ENCODE peak calls at places on chromosomes 4 and X, in nine cellular contexts. X is DND-41; V is fibroblast of pulmonary artery; G is AG04450; C is CD4-positive, alpha-beta T cell; S is MM.1S; P is astrocyte; B is psoas muscle; R is endothelial cell. F is an unnamed sample.

GRCh38 chrX:43958529-43958928 is 14.7 kb downstream of the NDP start:
- DNase-seq in V (peak), C (no peak), B (no peak), R (peak), P (peak), G (peak), X (peak), S (peak), F (peak)

GRCh38 chr4:66357316-66357715 is 687.0 kb upstream of the EPHA5 start:
- DNase-seq in V (peak), C (no peak), X (no peak), P (peak), R (no peak), B (no peak), S (no peak), G (no peak), F (no peak)

GRCh38 chr4:6493668-6494304 is 21.4 kb upstream of the PPP2R2C start:
- DNase-seq in B (no peak), S (no peak), R (no peak), X (no peak), P (peak), C (no peak), G (no peak), V (peak), F (no peak)

GRCh38 chrX:112211459-112211858 is 128.9 kb upstream of the TRPC5 start:
- DNase-seq in B (no peak), R (no peak), V (no peak), C (no peak), G (no peak), X (no peak), S (no peak), P (peak), F (no peak)

GRCh38 chr4:107366900-107367299 is 330.8 kb upstream of the DKK2 start:
- DNase-seq in V (no peak), B (no peak), S (no peak), G (no peak), P (no peak), R (no peak), X (no peak), C (no peak), F (no peak)

GRCh38 chr4:166318810-166319525 is 445.9 kb downstream of the TLL1 start:
- DNase-seq in R (no peak), X (no peak), V (peak), G (no peak), S (no peak), P (peak), B (no peak), C (no peak), F (no peak)

GRCh38 chrX:115449742-115450141 is 111.2 kb upstream of the PLS3 start:
- DNase-seq in X (no peak), V (peak), G (no peak), R (no peak), S (no peak), P (peak), B (peak), C (no peak), F (no peak)

GRCh38 chr4:82885410-82885809 is 5.5 kb downstream of the SEC31A start:
- DNase-seq in X (no peak), C (no peak), B (no peak), G (no peak), P (no peak), R (no peak), S (no peak), V (no peak), F (no peak)

GRCh38 chrX:24996096-24996709 is 19.6 kb downstream of the ARX start:
- DNase-seq in B (no peak), V (no peak), S (no peak), X (no peak), C (no peak), R (no peak), P (no peak), G (no peak), F (no peak)

GRCh38 chr4:160825644-160826338 is 1338.0 kb downstream of the FSTL5 start:
- DNase-seq in B (no peak), R (no peak), V (no peak), S (no peak), G (no peak), X (no peak), C (no peak), P (no peak), F (no peak)

GRCh38 chrX:153460826-153461225 is 9.6 kb downstream of the HAUS7 start:
- DNase-seq in X (peak), C (peak), P (no peak), B (peak), G (no peak), R (peak), V (peak), S (peak), F (peak)

GRCh38 chr4:52870225-52870624 is 8.1 kb downstream of the RASL11B start:
- DNase-seq in B (no peak), R (no peak), V (no peak), P (no peak), X (no peak), C (no peak), S (no peak), G (no peak), F (no peak)

GRCh38 chrX:110322603-110323002 is 4.7 kb upstream of the AMMECR1 start:
- DNase-seq in V (no peak), R (no peak), G (no peak), C (no peak), B (no peak), S (no peak), X (no peak), P (no peak), F (no peak)

GRCh38 chr4:187157380-187157958 is 433.8 kb upstream of the FAT1 start:
- DNase-seq in C (no peak), G (no peak), R (no peak), V (no peak), S (no peak), B (no peak), X (no peak), P (no peak), F (no peak)

GRCh38 chr4:80201326-80202151 is 4.2 kb downstream of the PRDM8 start:
- DNase-seq in P (peak), G (no peak), R (no peak), V (peak), C (peak), S (no peak), B (no peak), X (no peak), F (no peak)

GRCh38 chrX:18898517-18898916 is 85.4 kb downstream of the PHKA2 start:
- DNase-seq in S (no peak), G (no peak), V (no peak), X (no peak), R (no peak), B (no peak), C (no peak), P (no peak), F (no peak)

GRCh38 chrX:40201486-40201885 is 103.7 kb upstream of the BCOR start:
- DNase-seq in P (no peak), C (no peak), V (no peak), B (no peak), G (no peak), X (no peak), R (no peak), S (peak), F (peak)

GRCh38 chr4:70746179-70746839 is 24.5 kb downstream of the RUFY3 start:
- DNase-seq in X (no peak), B (no peak), R (no peak), V (peak), S (no peak), C (no peak), P (peak), G (no peak), F (no peak)

GRCh38 chr4:100146756-100147155 is 43.5 kb downstream of the DDIT4L start:
- DNase-seq in G (no peak), R (no peak), B (no peak), V (no peak), P (no peak), X (no peak), C (no peak), S (no peak), F (no peak)

GRCh38 chrX:120358687-120359086 is 3.2 kb upstream of the ATP1B4 start:
- DNase-seq in X (no peak), C (no peak), V (no peak), B (no peak), S (no peak), P (peak), R (no peak), G (no peak), F (no peak)

GRCh38 chr4:155544547-155544946 is 122.1 kb upstream of the GUCY1A1 start:
- DNase-seq in P (no peak), G (no peak), S (no peak), X (no peak), B (peak), R (no peak), C (no peak), V (no peak), F (no peak)

GRCh38 chr4:168408620-168409019 is 71.7 kb downstream of the DDX60L start:
- DNase-seq in C (no peak), X (no peak), P (peak), R (no peak), B (peak), G (peak), S (no peak), V (peak), F (no peak)

GRCh38 chr4:142128529-142128928 is 492.1 kb downstream of the IL15 start:
- DNase-seq in X (no peak), G (no peak), P (peak), R (peak), S (no peak), C (no peak), B (no peak), V (peak), F (no peak)

GRCh38 chrX:5971300-5971699 is 257.4 kb downstream of the NLGN4X start:
- DNase-seq in P (peak), S (no peak), X (no peak), R (no peak), V (no peak), C (no peak), B (no peak), G (no peak), F (no peak)

GRCh38 chrX:15233416-15234015 is 36.4 kb downstream of the ASB9 start:
- DNase-seq in B (no peak), R (no peak), C (no peak), G (no peak), S (no peak), V (no peak), P (no peak), X (no peak), F (no peak)

GRCh38 chr4:145956288-145956890 is 17.8 kb upstream of the ZNF827 start:
- DNase-seq in P (no peak), B (no peak), R (peak), X (peak), C (no peak), S (peak), V (peak), G (no peak), F (peak)

GRCh38 chr4:153576443-153576774 is 107.7 kb upstream of the TLR2 start:
- DNase-seq in V (no peak), R (no peak), X (no peak), C (no peak), G (no peak), B (no peak), P (no peak), S (no peak), F (no peak)

DNA sequence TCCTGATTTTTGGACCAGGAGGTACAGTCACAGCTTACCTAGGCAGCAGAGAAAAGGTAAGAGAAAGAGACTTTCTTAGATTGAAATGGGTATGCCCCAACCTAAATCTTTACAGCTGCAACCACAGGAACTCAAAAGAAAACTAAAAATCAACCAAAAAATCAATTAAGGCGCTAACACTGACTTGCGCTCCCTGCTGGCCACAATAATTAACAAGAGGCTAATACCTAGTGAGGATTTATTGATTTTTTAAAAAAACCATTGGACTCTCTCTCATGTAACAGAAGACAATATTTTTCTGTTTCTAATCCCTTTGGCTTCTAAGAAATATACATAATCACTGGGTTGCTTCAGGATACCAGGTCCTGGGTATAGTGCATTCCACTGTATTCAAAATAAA is 153.9 kb upstream of the TENM3 start:
- DNase-seq in C (no peak), V (no peak), B (no peak), S (peak), G (no peak), P (no peak), X (no peak), R (peak), F (peak)
- TF ChIP-seq CTCF in C (no peak), V (peak), B (no peak), S (peak), G (no peak), P (no peak), X (no peak), R (peak), F (peak)

GRCh38 chr4:2281575-2282343 is 19.9 kb upstream of the MXD4 start:
- DNase-seq in X (peak), V (peak), G (no peak), S (peak), C (peak), P (no peak), B (no peak), R (no peak), F (peak)

GRCh38 chr4:2284161-2284933 is 22.4 kb upstream of the MXD4 start:
- DNase-seq in B (no peak), S (no peak), P (no peak), X (no peak), C (no peak), V (no peak), R (no peak), G (no peak), F (no peak)

GRCh38 chr4:2277956-2278355 is 16.0 kb upstream of the MXD4 start:
- DNase-seq in C (no peak), B (no peak), X (no peak), V (no peak), S (no peak), R (no peak), G (no peak), P (no peak), F (no peak)

GRCh38 chr4:2283199-2283711 is 21.3 kb upstream of the MXD4 start:
- DNase-seq in R (no peak), G (no peak), C (no peak), V (no peak), X (no peak), S (no peak), B (no peak), P (no peak), F (no peak)

GRCh38 chr4:2280531-2281300 is 18.8 kb upstream of the MXD4 start:
- DNase-seq in G (no peak), R (no peak), X (no peak), P (no peak), B (no peak), V (no peak), C (no peak), S (no peak), F (no peak)
- TF ChIP-seq CTCF in G (no peak), R (no peak), X (peak), P (no peak), B (no peak), V (no peak), C (no peak), S (no peak), F (no peak)

GRCh38 chrX:71991164-71991563 is 80.5 kb downstream of the NHSL2 start:
- DNase-seq in G (no peak), B (no peak), R (no peak), V (no peak), C (no peak), X (no peak), S (no peak), P (no peak), F (no peak)
- TF ChIP-seq CTCF in G (no peak), B (no peak), R (no peak), V (no peak), C (no peak), X (no peak), S (no peak), P (no peak), F (no peak)

DNA sequence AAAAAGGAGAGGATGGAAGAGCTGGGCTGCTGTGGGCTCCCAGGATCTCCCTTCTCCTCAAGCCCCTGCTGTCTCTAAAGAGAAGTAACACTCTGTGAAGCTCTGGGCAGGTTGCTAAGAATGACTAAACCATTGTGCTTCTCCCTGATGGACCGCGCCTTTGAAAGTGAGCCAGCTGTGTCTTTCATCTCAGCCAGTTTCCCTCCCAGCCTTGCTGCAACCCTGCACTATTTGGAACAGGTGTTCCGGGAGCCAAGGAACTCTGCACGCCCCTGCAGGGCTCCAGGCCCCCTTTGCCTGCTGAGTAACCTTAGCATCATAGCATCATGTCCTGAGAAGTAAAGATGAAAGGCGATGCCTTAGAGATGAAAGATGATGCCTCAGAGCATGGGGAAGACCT is 39.7 kb downstream of the SMIM20 start:
- DNase-seq in R (no peak), X (no peak), P (peak), G (peak), B (no peak), S (no peak), C (no peak), V (peak), F (no peak)
- TF ChIP-seq CTCF in R (no peak), X (no peak), P (no peak), G (peak), B (no peak), S (no peak), C (no peak), V (no peak), F (no peak)

GRCh38 chr4:104063341-104063740 is 343.6 kb upstream of the TACR3 start:
- DNase-seq in C (no peak), V (no peak), P (no peak), R (no peak), B (no peak), X (no peak), S (no peak), G (no peak), F (no peak)

GRCh38 chr4:104066533-104066932 is 346.7 kb upstream of the TACR3 start:
- DNase-seq in R (no peak), G (no peak), P (no peak), V (no peak), B (no peak), S (no peak), X (no peak), C (no peak), F (no peak)

DNA sequence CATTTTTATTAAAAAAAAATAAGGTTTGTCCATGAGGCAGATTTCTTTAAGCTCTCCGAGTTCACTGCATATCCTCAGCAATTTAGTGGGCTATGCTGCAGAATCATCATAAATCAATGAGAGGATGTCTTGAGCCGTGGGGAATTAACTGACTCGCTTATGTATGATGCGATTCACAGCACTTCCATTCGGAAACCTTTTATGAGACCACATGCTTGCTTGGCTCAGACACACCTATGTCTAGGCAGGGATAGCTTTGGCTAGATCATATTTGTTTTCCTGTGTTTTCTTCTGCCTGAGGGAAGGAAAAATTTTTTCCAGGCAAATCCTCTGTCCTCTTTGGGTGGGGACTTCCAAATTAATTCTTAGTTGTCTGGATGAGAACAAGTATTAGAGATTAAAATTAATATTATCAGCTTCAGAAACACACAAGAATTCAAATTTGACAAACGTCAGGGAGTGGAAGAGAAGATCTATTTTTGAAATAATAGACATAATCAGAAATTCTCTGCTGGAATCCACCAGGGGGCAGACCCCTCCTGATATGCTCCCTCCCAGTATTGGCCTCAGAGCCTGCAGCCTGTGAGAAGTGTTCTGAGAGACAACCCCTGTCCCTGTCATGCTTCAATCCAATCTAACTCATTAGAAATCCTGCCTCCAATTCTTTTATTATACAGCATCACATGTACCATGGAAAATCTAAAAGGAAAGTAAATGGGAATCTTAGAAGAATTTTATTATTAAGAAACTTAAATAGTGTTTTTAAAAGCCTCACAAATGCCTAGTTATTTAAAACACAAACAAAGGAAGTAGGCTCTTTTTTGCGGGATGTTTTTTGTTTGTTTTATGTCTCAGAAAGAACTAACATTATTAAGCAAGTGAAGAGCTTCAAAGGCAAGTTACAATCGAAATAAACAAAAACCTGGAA is 345.1 kb upstream of the TACR3 start:
- DNase-seq in R (peak), P (peak), C (no peak), V (peak), B (peak), G (no peak), S (peak), X (peak), F (peak)
- TF ChIP-seq CTCF in R (peak), P (peak), C (no peak), V (peak), B (peak), G (no peak), S (peak), X (peak), F (peak)

F was measured in GM13977.